ENCODE peak calls at places on chromosomes 2 and 18, in four cellular contexts. L is stimulated activated CD8-positive, alpha-beta memory T cell treated with anti-CD3 and anti-CD28 coated beads, Interleukin-2, amount 100 ng/mL, for 1 hour; Q is D341Med; A is mesothelial cell of epicardium. R is an unnamed sample.

GRCh38 chr18:31246460-31246859 is 71.5 kb upstream of the DSG1 start:
- DNase-seq in A (no peak), Q (no peak), L (no peak), R (no peak)

GRCh38 chr2:158797963-158798700 is 3.0 kb downstream of the DAPL1 start:
- DNase-seq in L (no peak), Q (peak), A (no peak), R (no peak)

GRCh38 chr2:26613241-26614204 is 27.6 kb downstream of the CIB4 start:
- DNase-seq in Q (no peak), A (peak), L (no peak), R (peak)

GRCh38 chr2:223692227-223692947 is 90.2 kb upstream of the SCG2 start:
- DNase-seq in A (peak), Q (peak), L (no peak), R (peak)

GRCh38 chr2:216426938-216427337 is 14.7 kb downstream of the SMARCAL1 start:
- DNase-seq in Q (no peak), A (no peak), L (no peak), R (no peak)

GRCh38 chr2:84486436-84487115 is 27.5 kb upstream of the SUCLG1 start:
- DNase-seq in A (no peak), Q (no peak), L (no peak), R (no peak)

GRCh38 chr18:24404591-24404990 is 7.0 kb upstream of the OSBPL1A start:
- DNase-seq in L (no peak), Q (no peak), A (no peak), R (no peak)

GRCh38 chr2:232761301-232761907 is 15.0 kb downstream of the KCNJ13 start:
- DNase-seq in L (no peak), Q (peak), A (no peak), R (peak)

GRCh38 chr2:37154790-37155189 is 2.0 kb downstream of the EIF2AK2 start:
- DNase-seq in Q (no peak), A (no peak), L (no peak), R (no peak)

GRCh38 chr2:21422050-21422449 is 298.3 kb downstream of the TDRD15 start:
- DNase-seq in Q (peak), A (peak), L (no peak), R (peak)

GRCh38 chr2:174332607-174333001 is 2.1 kb upstream of the SP9 start:
- DNase-seq in Q (peak), L (no peak), A (no peak), R (no peak)

GRCh38 chr2:113166187-113166645 is 7.6 kb upstream of the PSD4 start:
- DNase-seq in A (no peak), Q (no peak), L (no peak), R (no peak)

GRCh38 chr2:73285162-73285739 is 973 bp upstream of the FBXO41 start:
- DNase-seq in L (no peak), A (no peak), Q (no peak), R (no peak)